ENCODE peak calls at places on chromosomes 7 and 10, in eight cellular contexts. D is activated CD4-positive, alpha-beta T cell treated with anti-CD3 and anti-CD28 coated beads, Interleukin-2, amount 10 ng/mL, durations not matched to agents 7 days and 5 days; J is H54; S is MCF 10A; X is endothelial cell; P is NCI-H2081 treated with DMSO at 0.1 percent for 48 hours; B is HT-29; N is OCI-M1. C is an unnamed sample.

GRCh38 chr7:148540041-148540738 is 50.4 kb upstream of the C7orf33 start:
- DNase-seq in D (no peak), J (peak; percentile 74), S (peak; percentile 34), X (no peak), P (no peak), B (no peak), N (no peak), C (peak; percentile 94)

GRCh38 chr10:114363745-114364460 is 40.4 kb downstream of the AFAP1L2 start:
- DNase-seq in D (no peak), J (no peak), S (no peak), X (no peak), P (no peak), B (no peak), N (no peak), C (no peak)

GRCh38 chr7:117119192-117119924 is 166.1 kb downstream of the ST7 start:
- DNase-seq in D (peak; percentile 85), J (no peak), S (peak; percentile 91), X (peak; percentile 91), P (peak; percentile 53), B (peak; percentile 95), N (peak; percentile 84), C (peak; percentile 82)

GRCh38 chr10:132649651-132650360 is 112.2 kb downstream of the INPP5A start:
- DNase-seq in D (no peak), J (no peak), S (no peak), X (no peak), P (no peak), B (no peak), N (no peak), C (no peak)

GRCh38 chr7:158880973-158881372 is 24.6 kb downstream of the DYNC2I1 start:
- DNase-seq in D (no peak), J (no peak), S (no peak), X (no peak), P (no peak), B (no peak), N (no peak), C (no peak)

GRCh38 chr10:6406220-6407033 is 173.6 kb downstream of the PRKCQ start:
- DNase-seq in D (peak; percentile 50), J (peak; percentile 17), S (peak; percentile 46), X (no peak), P (no peak), B (peak; percentile 28), N (peak; percentile 48), C (no peak)

GRCh38 chr10:102424145-102424544 is 3.5 kb downstream of the FBXL15 start:
- DNase-seq in D (no peak), J (no peak), S (no peak), X (no peak), P (no peak), B (no peak), N (no peak), C (no peak)

GRCh38 chr7:45035909-45036308 is 35.9 kb downstream of the CCM2 start:
- DNase-seq in D (peak; percentile 45), J (no peak), S (no peak), X (no peak), P (no peak), B (no peak), N (no peak), C (no peak)

GRCh38 chr7:132577206-132578049 is 1.2 kb upstream of the PLXNA4 start:
- DNase-seq in D (peak; percentile 33), J (no peak), S (no peak), X (peak; percentile 61), P (no peak), B (no peak), N (no peak), C (peak; percentile 89)

GRCh38 chr10:104109908-104110662 is 11.9 kb upstream of the SFR1 start:
- DNase-seq in D (no peak), J (no peak), S (peak; percentile 70), X (no peak), P (no peak), B (peak; percentile 52), N (peak; percentile 12), C (no peak)

GRCh38 chr7:98056580-98056979 is 50.1 kb upstream of the LMTK2 start:
- DNase-seq in D (no peak), J (no peak), S (peak; percentile 79), X (no peak), P (no peak), B (no peak), N (no peak), C (no peak)

GRCh38 chr10:69097729-69098128 is 9.8 kb downstream of the SRGN start:
- DNase-seq in D (no peak), J (no peak), S (no peak), X (no peak), P (no peak), B (no peak), N (no peak), C (no peak)

GRCh38 chr7:69813637-69814240 is 215.5 kb downstream of the AUTS2 start:
- DNase-seq in D (no peak), J (no peak), S (no peak), X (no peak), P (no peak), B (no peak), N (no peak), C (no peak)

GRCh38 chr7:14978687-14979086 is 76.1 kb upstream of the DGKB start:
- DNase-seq in D (no peak), J (no peak), S (no peak), X (no peak), P (no peak), B (no peak), N (no peak), C (no peak)

C was measured in islet precursor cell.